ENCODE peak calls at places on chromosomes 1 and 21, in eight cellular contexts. O, P, I, G, F, V, T and B are unnamed samples.

GRCh38 chr1:169383449-169383848 is 15.5 kb downstream of the BLZF1 start:
- DNase-seq in O (no peak), P (no peak), I (no peak), G (no peak), F (no peak), V (no peak), T (no peak), B (no peak)

GRCh38 chr1:103529746-103530145 is 4.2 kb downstream of the RNPC3 start:
- DNase-seq in O (no peak), P (no peak), I (no peak), G (no peak), F (no peak), V (no peak), T (no peak), B (no peak)

GRCh38 chr1:50077273-50077672 is 31.4 kb upstream of the ELAVL4 start:
- DNase-seq in O (no peak), P (no peak), I (no peak), G (no peak), F (no peak), V (no peak), T (no peak), B (no peak)

GRCh38 chr1:44347280-44347679 is 7.8 kb downstream of the ERI3 start:
- DNase-seq in O (no peak), P (no peak), I (no peak), G (no peak), F (peak; percentile 87), V (no peak), T (no peak), B (no peak)

GRCh38 chr1:207389728-207390464 is 64.2 kb upstream of the CR2 start:
- DNase-seq in O (no peak), P (no peak), I (no peak), G (no peak), F (peak; percentile 24), V (no peak), T (no peak), B (no peak)

GRCh38 chr1:209831615-209832014 is 3.8 kb downstream of the UTP25 start:
- DNase-seq in O (no peak), P (no peak), I (no peak), G (no peak), F (peak; percentile 62), V (no peak), T (no peak), B (no peak)

GRCh38 chr21:31873275-31873695 is 465 bp downstream of the HUNK start:
- DNase-seq in O (no peak), P (peak; percentile 45), I (peak; percentile 64), G (no peak), F (no peak), V (no peak), T (no peak), B (no peak)

GRCh38 chr1:70284366-70284765 is 63.2 kb downstream of the SRSF11 start:
- DNase-seq in O (no peak), P (no peak), I (no peak), G (no peak), F (no peak), V (no peak), T (no peak), B (no peak)

GRCh38 chr1:42334240-42335049 is 590 bp downstream of the FOXJ3 start:
- DNase-seq in O (peak; percentile 78), P (peak; percentile 63), I (peak; percentile 27), G (peak; percentile 78), F (peak; percentile 29), V (no peak), T (peak; percentile 4), B (peak; percentile 53)

GRCh38 chr1:45012639-45013278 is 705 bp downstream of the UROD start:
- DNase-seq in O (peak; percentile 90), P (peak; percentile 80), I (peak; percentile 50), G (peak; percentile 86), F (peak; percentile 67), V (peak; percentile 32), T (no peak), B (peak; percentile 45)

GRCh38 chr1:12594966-12595838 is 22.8 kb downstream of the DHRS3 start:
- DNase-seq in O (peak; percentile 86), P (peak; percentile 73), I (no peak), G (peak; percentile 78), F (peak; percentile 90), V (no peak), T (no peak), B (no peak)

GRCh38 chr21:14531927-14532326 is 14.2 kb downstream of the SAMSN1 start:
- DNase-seq in O (no peak), P (no peak), I (no peak), G (no peak), F (no peak), V (no peak), T (no peak), B (no peak)

GRCh38 chr1:178019622-178020021 is 49.8 kb upstream of the SEC16B start:
- DNase-seq in O (no peak), P (no peak), I (no peak), G (no peak), F (no peak), V (no peak), T (no peak), B (no peak)

GRCh38 chr1:68746378-68746777 is 249.5 kb upstream of the DEPDC1 start:
- DNase-seq in O (no peak), P (no peak), I (no peak), G (no peak), F (no peak), V (no peak), T (no peak), B (no peak)

GRCh38 chr21:17351766-17352165 is 161.1 kb upstream of the CXADR start:
- DNase-seq in O (no peak), P (no peak), I (no peak), G (no peak), F (no peak), V (no peak), T (no peak), B (no peak)

GRCh38 chr1:171610385-171610784 is 11.7 kb upstream of the MYOCOS start:
- DNase-seq in O (no peak), P (no peak), I (no peak), G (no peak), F (peak; percentile 69), V (no peak), T (no peak), B (peak; percentile 33)

GRCh38 chr1:163414778-163415177 is 93.0 kb downstream of the NUF2 start:
- DNase-seq in O (no peak), P (no peak), I (no peak), G (no peak), F (no peak), V (no peak), T (no peak), B (peak; percentile 36)

GRCh38 chr1:221714227-221715116 is 27.4 kb downstream of the DUSP10 start:
- DNase-seq in O (no peak), P (no peak), I (no peak), G (no peak), F (no peak), V (no peak), T (no peak), B (no peak)

DNA sequence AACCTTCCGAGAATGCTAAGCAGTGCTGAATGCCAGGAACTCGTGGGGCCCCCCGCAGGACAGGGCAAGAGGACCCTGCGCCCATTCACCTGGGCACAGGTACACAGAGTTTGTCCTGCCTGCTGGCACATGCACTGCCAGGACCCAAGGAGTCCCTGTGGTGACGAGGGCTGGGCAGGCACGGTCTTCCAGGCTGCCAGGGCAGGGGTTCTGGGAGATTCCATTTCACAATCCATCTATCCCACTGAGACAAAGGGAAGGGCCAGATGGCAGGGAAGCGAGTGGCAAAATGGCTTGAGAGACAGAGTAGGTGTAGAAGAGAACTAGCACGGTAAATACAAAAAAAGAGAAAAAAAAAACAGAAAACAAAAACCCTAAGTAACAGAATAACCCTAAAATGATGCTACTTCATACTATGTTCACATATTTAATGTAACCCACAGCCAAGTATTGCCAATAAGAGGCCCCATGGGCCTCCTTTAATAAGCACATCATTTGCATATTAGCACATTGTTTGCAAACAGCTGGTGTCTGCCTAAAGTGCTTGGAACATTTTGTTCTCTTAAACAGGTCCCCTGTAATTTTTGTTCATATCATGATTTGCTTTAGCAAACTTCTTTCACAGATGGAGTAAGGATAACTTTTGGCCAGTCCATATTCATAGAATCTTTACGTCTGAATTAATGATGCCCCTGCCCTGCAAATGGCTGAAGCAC is 83.8 kb downstream of the STUM start:
- DNase-seq in O (peak; percentile 71), P (no peak), I (no peak), G (peak; percentile 67), F (no peak), V (no peak), T (no peak), B (no peak)
- H3K4me3 ChIP-seq in O (no peak overlapping the region), P (no peak overlapping the region), I (no peak overlapping the region), G (no peak overlapping the region), F (no peak overlapping the region), V (no peak overlapping the region), T (no peak overlapping the region), B (no peak overlapping the region)

GRCh38 chr1:27886353-27886679 is 14.0 kb downstream of the THEMIS2 start:
- DNase-seq in O (no peak), P (no peak), I (no peak), G (no peak), F (no peak), V (no peak), T (no peak), B (peak; percentile 21)

GRCh38 chr1:27886744-27887143 is 14.4 kb downstream of the THEMIS2 start:
- DNase-seq in O (no peak), P (no peak), I (no peak), G (no peak), F (no peak), V (no peak), T (no peak), B (no peak)

GRCh38 chr1:27887215-27888035 is 15.1 kb downstream of the THEMIS2 start:
- DNase-seq in O (peak; percentile 61), P (no peak), I (no peak), G (no peak), F (no peak), V (peak; percentile 55), T (no peak), B (peak; percentile 90)

GRCh38 chr1:27889506-27889905 is 17.2 kb downstream of the THEMIS2 start:
- DNase-seq in O (peak; percentile 13), P (no peak), I (no peak), G (no peak), F (no peak), V (no peak), T (no peak), B (peak; percentile 60)

GRCh38 chr1:27891196-27891889 is 19.0 kb downstream of the THEMIS2 start:
- DNase-seq in O (peak; percentile 62), P (no peak), I (peak; percentile 19), G (no peak), F (no peak), V (peak; percentile 63), T (no peak), B (peak; percentile 90)
- TF ChIP-seq CTCF in O (no peak), P (no peak), I (peak; percentile 24), G (no peak), F (no peak), V (peak; percentile 26), T (no peak), B (no peak)

GRCh38 chr1:232627645-232628334 is 2.1 kb downstream of the SIPA1L2 start:
- DNase-seq in O (no peak), P (peak; percentile 52), I (peak; percentile 87), G (no peak), F (peak; percentile 54), V (peak; percentile 6), T (no peak), B (peak; percentile 34)
- H3K4me3 ChIP-seq in O (peak overlapping the region; percentile 94), P (peak overlapping the region; percentile 86), I (peak overlapping the region; percentile 8), G (peak overlapping the region; percentile 93), F (peak overlapping the region; percentile 75), V (no peak overlapping the region), T (peak overlapping the region; percentile 91), B (no peak overlapping the region)

GRCh38 chr1:95437011-95437410 is 203.0 kb downstream of the RWDD3 start:
- DNase-seq in O (no peak), P (no peak), I (no peak), G (no peak), F (no peak), V (no peak), T (no peak), B (no peak)
- TF ChIP-seq CTCF in O (no peak), P (no peak), I (no peak), G (no peak), F (no peak), V (no peak), T (no peak), B (no peak)